ENCODE peak calls at places on chromosome 13, in seven cellular contexts. Y, N, O, U, M, I and L are unnamed samples.

GRCh38 chr13:44816701-44817684 is 172.3 kb downstream of the NUFIP1 start:
- DNase-seq in Y (no peak), N (no peak), O (no peak), U (no peak), M (no peak), I (no peak), L (no peak)

GRCh38 chr13:21885714-21886224 is 214.9 kb downstream of the FGF9 start:
- DNase-seq in Y (no peak), N (no peak), O (no peak), U (no peak), M (no peak), I (no peak), L (no peak)

GRCh38 chr13:33015791-33016323 is 366 bp upstream of the KL start:
- DNase-seq in Y (peak; percentile 50), N (no peak), O (no peak), U (no peak), M (no peak), I (peak; percentile 27), L (no peak)

GRCh38 chr13:99606322-99607089 is 105.2 kb downstream of the TM9SF2 start:
- DNase-seq in Y (peak; percentile 94), N (peak; percentile 91), O (peak; percentile 81), U (peak; percentile 86), M (peak; percentile 89), I (peak; percentile 97), L (peak; percentile 96)

GRCh38 chr13:102461302-102461701 is 59.5 kb upstream of the FGF14 start:
- DNase-seq in Y (no peak), N (no peak), O (no peak), U (no peak), M (no peak), I (no peak), L (no peak)

GRCh38 chr13:25347156-25347555 is 24.6 kb upstream of the ATP8A2 start:
- DNase-seq in Y (no peak), N (no peak), O (no peak), U (no peak), M (no peak), I (no peak), L (no peak)

GRCh38 chr13:39107484-39108040 is 69.3 kb downstream of the NHLRC3 start:
- DNase-seq in Y (no peak), N (no peak), O (no peak), U (no peak), M (no peak), I (no peak), L (no peak)

GRCh38 chr13:45167611-45168554 is 33.0 kb downstream of the KCTD4 start:
- DNase-seq in Y (peak; percentile 58), N (peak; percentile 84), O (no peak), U (no peak), M (no peak), I (peak; percentile 56), L (no peak)

GRCh38 chr13:94154362-94154761 is 325.1 kb downstream of the DCT start:
- DNase-seq in Y (peak; percentile 46), N (peak; percentile 48), O (no peak), U (peak; percentile 72), M (no peak), I (peak; percentile 45), L (peak; percentile 47)

GRCh38 chr13:112587767-112588489 is at the start of gene TUBGCP3:
- DNase-seq in Y (peak; percentile 89), N (peak; percentile 86), O (peak; percentile 81), U (peak; percentile 59), M (peak; percentile 53), I (peak; percentile 86), L (peak; percentile 92)

GRCh38 chr13:26721251-26721939 is 39.2 kb downstream of the GPR12 start:
- DNase-seq in Y (peak; percentile 74), N (no peak), O (no peak), U (no peak), M (no peak), I (no peak), L (peak; percentile 59)

GRCh38 chr13:24625324-24625723 is 54.9 kb upstream of the ATP12A start:
- DNase-seq in Y (no peak), N (no peak), O (peak; percentile 43), U (no peak), M (no peak), I (no peak), L (no peak)

GRCh38 chr13:106786006-106786579 is 218.2 kb upstream of the ARGLU1 start:
- DNase-seq in Y (no peak), N (no peak), O (peak; percentile 1), U (no peak), M (no peak), I (no peak), L (no peak)

GRCh38 chr13:80988752-80989151 is 647.8 kb upstream of the SPRY2 start:
- DNase-seq in Y (no peak), N (no peak), O (no peak), U (no peak), M (no peak), I (no peak), L (no peak)

GRCh38 chr13:74687452-74688180 is 553.4 kb upstream of the KLF12 start:
- DNase-seq in Y (no peak), N (no peak), O (no peak), U (no peak), M (no peak), I (peak; percentile 47), L (no peak)

GRCh38 chr13:71378992-71379905 is 487.8 kb downstream of the DACH1 start:
- DNase-seq in Y (no peak), N (no peak), O (no peak), U (no peak), M (no peak), I (no peak), L (no peak)

GRCh38 chr13:71661921-71662320 is 205.1 kb downstream of the DACH1 start:
- DNase-seq in Y (no peak), N (no peak), O (no peak), U (no peak), M (no peak), I (no peak), L (no peak)

GRCh38 chr13:114113961-114114360 is 18.5 kb downstream of the RASA3 start:
- DNase-seq in Y (peak; percentile 38), N (no peak), O (no peak), U (no peak), M (no peak), I (no peak), L (no peak)

GRCh38 chr13:98286814-98287213 is 109.7 kb upstream of the RNF113B start:
- DNase-seq in Y (no peak), N (no peak), O (no peak), U (no peak), M (no peak), I (no peak), L (no peak)

GRCh38 chr13:93002071-93002470 is 224.5 kb upstream of the GPC6 start:
- DNase-seq in Y (no peak), N (no peak), O (no peak), U (no peak), M (no peak), I (no peak), L (no peak)

GRCh38 chr13:93007928-93008327 is 218.7 kb upstream of the GPC6 start:
- DNase-seq in Y (no peak), N (no peak), O (no peak), U (no peak), M (no peak), I (no peak), L (no peak)

GRCh38 chr13:93003531-93003930 is 223.1 kb upstream of the GPC6 start:
- DNase-seq in Y (no peak), N (no peak), O (no peak), U (no peak), M (no peak), I (no peak), L (no peak)

GRCh38 chr13:93004919-93005318 is 221.7 kb upstream of the GPC6 start:
- DNase-seq in Y (no peak), N (no peak), O (no peak), U (no peak), M (no peak), I (no peak), L (no peak)
- H3K9me3 ChIP-seq in Y (no peaks in the 10 kb centered on the region), N (peaks cover 5% of the 10 kb centered on the region), O (no peaks in the 10 kb centered on the region), U (peaks cover 7% of the 10 kb centered on the region), M (peaks cover 3% of the 10 kb centered on the region), I (no peaks in the 10 kb centered on the region), L (peaks cover 2% of the 10 kb centered on the region)

GRCh38 chr13:53631511-53631910 is 602.9 kb downstream of the OLFM4 start:
- DNase-seq in Y (no peak), N (no peak), O (no peak), U (no peak), M (no peak), I (no peak), L (no peak)
- H3K27ac ChIP-seq in Y (no peak overlapping the region), N (no peak overlapping the region), O (no peak overlapping the region), U (no peak overlapping the region), M (no peak overlapping the region), I (no peak overlapping the region), L (no peak overlapping the region)

DNA sequence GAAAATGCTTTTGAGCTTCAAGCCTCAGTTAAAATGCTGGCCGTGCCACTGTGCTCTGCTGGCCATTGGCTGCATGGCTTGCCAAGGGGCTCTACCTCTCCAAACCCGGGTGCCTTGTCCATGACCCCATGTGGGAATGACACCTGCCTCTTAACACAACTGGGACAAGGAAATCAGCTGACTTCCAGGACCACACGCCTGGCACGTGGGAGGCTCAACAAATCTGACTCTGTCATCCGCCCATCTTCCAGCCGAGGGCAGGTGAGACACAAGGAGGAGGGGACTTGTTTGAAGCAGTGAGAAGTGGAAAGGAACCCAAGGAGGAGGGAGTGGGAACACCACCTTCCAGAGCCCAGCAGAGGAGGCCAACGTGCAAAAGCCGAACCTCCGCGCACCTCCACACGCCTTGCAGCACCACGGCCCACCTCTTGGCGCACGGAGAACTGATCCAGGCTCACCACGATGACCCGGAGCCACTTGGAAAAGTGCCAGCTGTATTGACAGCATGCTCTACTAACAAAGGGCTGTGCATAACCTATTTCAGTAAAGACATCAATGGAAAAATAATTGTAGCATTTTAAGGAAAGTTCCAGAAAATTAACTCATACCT is 38.3 kb downstream of the COL4A1 start:
- DNase-seq in Y (peak; percentile 39), N (no peak), O (no peak), U (no peak), M (no peak), I (no peak), L (no peak)
- H3K4me1 ChIP-seq in Y (no peaks in the 10 kb centered on the region), N (peaks cover 22% of the 10 kb centered on the region), O (no peaks in the 10 kb centered on the region), U (peaks cover 55% of the 10 kb centered on the region), M (no peaks in the 10 kb centered on the region), I (no peaks in the 10 kb centered on the region), L (peaks cover 17% of the 10 kb centered on the region)

GRCh38 chr13:40770609-40770933 is 419 bp downstream of the MRPS31 start:
- DNase-seq in Y (no peak), N (no peak), O (no peak), U (no peak), M (no peak), I (no peak), L (no peak)

GRCh38 chr13:40764587-40765403 is 6.2 kb downstream of the MRPS31 start:
- DNase-seq in Y (no peak), N (no peak), O (no peak), U (no peak), M (no peak), I (peak; percentile 43), L (no peak)

GRCh38 chr13:40769970-40770369 is 1.0 kb downstream of the MRPS31 start:
- DNase-seq in Y (no peak), N (no peak), O (no peak), U (no peak), M (no peak), I (no peak), L (no peak)

GRCh38 chr13:40762849-40763248 is 8.1 kb downstream of the MRPS31 start:
- DNase-seq in Y (no peak), N (no peak), O (no peak), U (no peak), M (no peak), I (no peak), L (no peak)

DNA sequence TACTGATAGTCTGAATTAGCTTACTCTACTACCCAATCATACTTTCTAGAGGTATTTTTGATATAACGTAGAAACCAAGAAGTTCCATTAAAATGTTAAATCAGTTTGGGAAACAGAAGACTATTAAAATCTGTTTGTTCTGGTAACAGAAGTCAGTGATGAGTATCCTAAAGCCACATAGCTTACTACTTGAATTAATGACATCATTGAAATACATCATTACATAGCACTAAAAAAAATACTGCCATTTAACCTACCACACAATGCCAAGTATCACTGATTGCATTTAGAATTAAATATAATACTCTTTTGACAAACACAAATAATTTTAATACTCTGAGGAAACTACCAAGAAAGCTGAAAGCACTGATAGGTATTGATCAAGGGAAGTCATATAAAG is 5.4 kb downstream of the MRPS31 start:
- DNase-seq in Y (no peak), N (no peak), O (no peak), U (no peak), M (no peak), I (no peak), L (no peak)
- H3K9me3 ChIP-seq in Y (no peaks in the 10 kb centered on the region), N (no peaks in the 10 kb centered on the region), O (no peaks in the 10 kb centered on the region), U (no peaks in the 10 kb centered on the region), M (no peaks in the 10 kb centered on the region), I (no peaks in the 10 kb centered on the region), L (no peaks in the 10 kb centered on the region)